ENCODE peak calls at places on chromosome 1, in seven cellular contexts. M is H54, Y is body of pancreas, O is tibial nerve, C is breast epithelium, E is IMR-90, N is prostate gland. U is an unnamed sample.

GRCh38 chr1:16017461-16018303 is at the start of gene HSPB7:
- DNase-seq in M (no peak), C (peak), N (peak), E (peak), Y (peak), O (peak), U (no peak)

GRCh38 chr1:116376734-116377096 is 3.7 kb downstream of the ATP1A1 start:
- DNase-seq in N (no peak), C (no peak), Y (no peak), M (no peak), E (peak), O (no peak), U (no peak)

GRCh38 chr1:162541619-162542141 is 19.8 kb upstream of the UAP1 start:
- DNase-seq in N (no peak), Y (peak), C (no peak), O (no peak), E (peak), M (peak), U (no peak)

GRCh38 chr1:5611431-5611830 is 380.8 kb downstream of the NPHP4 start:
- DNase-seq in E (no peak), O (no peak), M (no peak), Y (no peak), C (no peak), N (no peak), U (no peak)

GRCh38 chr1:55012661-55013060 is 13.9 kb downstream of the BSND start:
- DNase-seq in N (no peak), M (no peak), O (no peak), C (no peak), E (no peak), Y (no peak), U (no peak)

GRCh38 chr1:21861602-21862429 is 49.8 kb downstream of the LDLRAD2 start:
- DNase-seq in E (peak), N (no peak), M (peak), Y (no peak), O (no peak), C (no peak), U (no peak)

GRCh38 chr1:63705058-63705457 is 68.8 kb upstream of the ROR1 start:
- DNase-seq in E (no peak), O (no peak), N (no peak), C (no peak), M (no peak), Y (peak), U (no peak)

GRCh38 chr1:10973552-10973951 is 38.9 kb upstream of the TARDBP start:
- DNase-seq in Y (no peak), M (no peak), N (no peak), E (no peak), C (no peak), O (peak), U (no peak)

GRCh38 chr1:16122916-16123315 is 33.0 kb downstream of the EPHA2 start:
- DNase-seq in O (no peak), Y (no peak), M (no peak), E (peak), C (peak), N (no peak), U (no peak)

DNA sequence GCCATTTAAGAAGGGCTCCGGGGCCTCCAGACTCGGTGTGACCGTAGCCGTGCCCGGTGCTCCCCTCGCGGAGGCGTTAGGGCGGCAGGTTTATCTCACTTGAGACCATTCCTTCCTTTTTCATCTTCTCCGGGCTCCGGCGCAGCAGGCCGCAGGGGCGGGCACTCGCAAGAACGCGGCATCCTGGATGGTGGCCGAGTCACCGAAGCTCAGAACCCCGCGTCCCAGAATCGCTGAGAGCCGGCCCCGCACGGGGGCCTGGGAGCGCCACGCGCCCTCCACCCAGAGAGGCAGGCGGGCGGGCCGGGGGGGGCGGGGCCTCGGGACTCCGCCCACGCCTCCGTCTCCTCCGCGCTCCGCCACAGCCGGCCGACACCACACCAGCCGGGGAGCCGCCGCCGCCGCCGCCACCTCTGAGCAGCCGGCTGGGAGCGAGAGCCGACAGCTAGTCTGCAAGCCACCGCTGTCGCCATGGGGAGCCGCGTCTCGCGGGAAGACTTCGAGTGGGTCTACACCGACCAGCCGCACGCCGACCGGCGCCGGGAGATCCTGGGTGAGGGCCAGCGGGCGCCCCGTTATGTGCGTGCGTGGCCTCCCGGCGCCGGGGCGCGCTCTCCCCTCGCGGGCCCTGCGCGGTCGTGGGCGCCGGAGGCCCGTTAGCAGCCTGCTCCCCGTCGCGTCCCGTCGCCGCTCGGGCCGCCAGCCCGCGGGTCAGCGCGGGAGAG is at the start of gene DEGS1:
- DNase-seq in M (peak), C (peak), O (peak), E (peak), Y (peak), N (peak), U (peak)
- TF ChIP-seq POLR2A in M (peak), C (peak), O (peak), E (peak), Y (peak), N (peak), U (peak)

DNA sequence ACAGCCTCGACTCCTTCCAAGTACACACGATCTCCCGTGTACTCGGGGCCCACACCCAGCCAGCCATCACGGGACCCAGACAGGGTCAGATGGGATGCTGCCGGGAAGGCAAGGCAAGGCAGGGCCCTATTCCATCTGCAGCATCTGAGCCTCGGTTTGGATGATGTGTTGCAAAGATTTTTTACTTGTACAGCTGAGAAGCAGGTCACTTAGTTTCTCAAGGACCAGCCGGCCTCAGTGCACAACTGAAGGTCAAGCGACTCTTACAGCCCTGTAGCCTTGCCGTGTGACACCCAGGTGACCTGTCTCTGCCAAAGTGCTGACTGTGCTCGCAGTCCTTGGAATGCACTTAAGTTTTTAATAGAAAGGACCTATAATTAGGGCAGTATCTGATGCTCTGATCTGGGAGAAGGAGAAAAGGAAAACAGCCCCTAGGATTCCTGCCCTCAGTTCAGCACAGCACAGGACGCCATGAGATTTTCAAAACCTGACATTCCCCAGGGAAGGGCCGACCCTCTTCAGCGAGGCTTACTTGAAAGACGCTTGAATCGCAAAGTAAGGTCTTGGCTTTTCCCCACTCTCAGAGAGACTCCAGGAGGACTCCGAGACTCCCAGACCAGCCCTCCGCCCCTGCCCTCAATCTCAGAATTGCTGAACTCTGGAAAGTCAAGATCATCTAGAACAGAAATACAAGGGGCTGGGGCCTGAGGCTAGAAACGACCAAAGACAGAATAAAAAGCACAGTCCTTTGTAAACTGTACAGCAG is 1.3 kb downstream of the GPR157 start:
- DNase-seq in N (no peak), Y (peak), O (no peak), E (no peak), M (no peak), C (no peak), U (no peak)
- TF ChIP-seq POLR2A in N (no peak), Y (no peak), O (no peak), E (no peak), M (no peak), C (no peak), U (no peak)

GRCh38 chr1:37802439-37802838 is 5.2 kb upstream of the C1orf122 start:
- DNase-seq in M (no peak), E (no peak), O (no peak), N (no peak), Y (no peak), C (no peak), U (no peak)
- TF ChIP-seq POLR2A in M (no peak), E (no peak), O (no peak), N (no peak), Y (no peak), C (no peak), U (no peak)

DNA sequence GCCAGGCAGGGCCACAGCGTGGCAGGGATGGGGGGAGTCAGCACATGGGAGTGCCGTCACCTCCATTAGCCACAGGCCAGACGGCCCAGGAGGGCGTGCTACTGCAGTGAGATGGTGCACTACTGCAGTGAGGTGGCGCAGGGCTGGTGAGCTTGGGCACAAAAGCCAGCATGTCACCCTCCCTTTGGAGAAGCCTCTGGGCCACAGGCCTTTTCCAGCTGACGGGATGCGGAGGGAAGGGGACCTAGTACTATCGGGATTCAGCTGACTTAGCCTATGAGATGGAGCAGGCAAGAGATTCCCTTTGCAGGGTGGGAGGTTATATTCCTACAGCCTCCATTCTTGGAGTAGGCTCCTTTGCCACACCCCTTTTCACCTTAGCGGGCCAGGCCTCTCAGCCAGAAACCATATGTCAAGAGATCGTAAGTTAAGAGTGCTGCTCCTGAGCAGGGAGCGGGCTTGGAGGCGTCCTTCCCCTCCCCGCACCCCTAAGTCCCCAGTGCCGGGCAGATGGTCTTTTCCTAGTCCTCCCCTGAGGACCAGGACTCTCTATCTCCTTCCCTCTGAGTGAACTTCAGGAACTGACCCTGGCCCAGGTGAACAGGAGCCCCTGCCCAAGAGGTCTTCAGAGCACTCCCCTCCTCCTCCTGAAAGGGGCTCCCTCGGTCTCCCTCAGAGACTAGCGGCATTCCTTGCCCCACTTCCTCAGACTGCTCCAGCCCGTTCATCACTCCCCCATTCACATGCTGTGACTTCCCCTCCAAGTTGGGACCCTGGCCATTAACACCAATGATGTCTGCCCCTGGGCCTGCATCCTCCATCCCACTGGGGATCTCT is 8.2 kb downstream of the NES start:
- DNase-seq in N (no peak), O (no peak), M (no peak), C (no peak), E (no peak), Y (no peak), U (no peak)
- TF ChIP-seq POLR2A in N (no peak), O (no peak), M (no peak), C (no peak), E (no peak), Y (no peak), U (no peak)